ENCODE peak calls at places on chromosomes 13 and 19, in five cellular contexts. W, N, L, O and T are unnamed samples.

GRCh38 chr13:94382520-94382919 is 97.0 kb downstream of the DCT start:
- DNase-seq in W (no peak), N (no peak), L (no peak), O (no peak), T (no peak)

GRCh38 chr13:99465454-99465853 is 35.8 kb upstream of the TM9SF2 start:
- DNase-seq in W (no peak), N (no peak), L (no peak), O (no peak), T (no peak)

GRCh38 chr13:89457977-89458376 is 1786.8 kb downstream of the SLITRK5 start:
- DNase-seq in W (no peak), N (no peak), L (peak), O (no peak), T (no peak)

GRCh38 chr13:89066868-89067466 is 1395.8 kb downstream of the SLITRK5 start:
- DNase-seq in W (peak), N (peak), L (peak), O (no peak), T (no peak)

GRCh38 chr13:28325022-28325421 is 169.9 kb downstream of the FLT1 start:
- DNase-seq in W (no peak), N (no peak), L (no peak), O (no peak), T (no peak)

GRCh38 chr13:63107163-63107935 is 1691.7 kb upstream of the PCDH20 start:
- DNase-seq in W (no peak), N (no peak), L (peak), O (no peak), T (no peak)

GRCh38 chr13:108734676-108735075 is 105.3 kb downstream of the MYO16 start:
- DNase-seq in W (peak), N (no peak), L (no peak), O (no peak), T (no peak)

GRCh38 chr13:45042539-45042938 is 53.2 kb downstream of the GPALPP1 start:
- DNase-seq in W (no peak), N (no peak), L (no peak), O (no peak), T (no peak)

GRCh38 chr19:14375055-14375581 is 6.1 kb upstream of the ADGRE5 start:
- DNase-seq in W (no peak), N (no peak), L (no peak), O (peak), T (peak)

GRCh38 chr19:6095760-6096159 is 14.5 kb downstream of the RFX2 start:
- DNase-seq in W (no peak), N (no peak), L (no peak), O (no peak), T (no peak)

GRCh38 chr19:35756373-35757230 is at the start of gene HSPB6:
- DNase-seq in W (peak), N (no peak), L (peak), O (no peak), T (peak)

GRCh38 chr19:49916839-49917733 is 11.9 kb upstream of the ATF5 start:
- DNase-seq in W (no peak), N (no peak), L (no peak), O (no peak), T (no peak)

GRCh38 chr13:43293986-43294880 is 270.8 kb downstream of the DNAJC15 start:
- DNase-seq in W (no peak), N (peak), L (peak), O (no peak), T (no peak)

GRCh38 chr13:35804901-35805300 is 326.3 kb downstream of the DCLK1 start:
- DNase-seq in W (no peak), N (no peak), L (no peak), O (no peak), T (no peak)

GRCh38 chr13:112849500-112849899 is 119.5 kb upstream of the MCF2L start:
- DNase-seq in W (no peak), N (peak), L (peak), O (peak), T (no peak)

GRCh38 chr19:30153326-30154210 is 211.5 kb downstream of the URI1 start:
- DNase-seq in W (no peak), N (peak), L (no peak), O (no peak), T (no peak)
- H3K4me3 ChIP-seq in W (no peak), N (peak), L (no peak), O (no peak), T (no peak)

GRCh38 chr19:2312819-2313501 is 5.0 kb upstream of the LINGO3 start:
- DNase-seq in W (no peak), N (no peak), L (no peak), O (no peak), T (no peak)
- H3K4me3 ChIP-seq in W (no peak), N (no peak), L (no peak), O (no peak), T (no peak)

GRCh38 chr19:1276620-1277007 is 1.3 kb downstream of the FAM174C start:
- DNase-seq in W (no peak), N (no peak), L (no peak), O (no peak), T (no peak)

GRCh38 chr19:1275260-1275975 is at the start of gene FAM174C:
- DNase-seq in W (peak), N (peak), L (peak), O (peak), T (peak)

GRCh38 chr19:1275976-1276619 is 768 bp downstream of the FAM174C start:
- DNase-seq in W (no peak), N (no peak), L (no peak), O (no peak), T (no peak)

GRCh38 chr19:1278074-1278473 is 2.7 kb downstream of the FAM174C start:
- DNase-seq in W (no peak), N (no peak), L (no peak), O (no peak), T (no peak)

DNA sequence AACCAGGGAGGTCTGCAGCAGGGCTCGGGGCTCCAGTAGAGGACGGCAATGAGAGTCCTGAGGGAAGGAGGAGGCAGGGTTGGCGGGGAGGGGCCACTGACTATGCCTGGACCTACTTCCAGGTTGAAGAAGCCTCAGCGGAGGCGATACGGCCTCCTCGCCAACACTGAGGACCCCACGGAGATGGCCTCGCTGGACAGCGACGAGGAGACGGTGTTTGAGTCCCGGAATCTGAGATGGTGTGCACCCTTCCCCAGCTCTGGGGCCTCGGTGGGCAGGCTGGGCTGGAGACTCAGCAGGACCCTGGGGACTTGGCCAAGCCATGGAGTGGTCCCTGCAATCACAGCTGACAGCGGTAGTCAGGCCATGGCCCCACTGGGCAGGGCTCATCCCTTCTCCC is 1.7 kb downstream of the FAM174C start:
- DNase-seq in W (no peak), N (no peak), L (no peak), O (no peak), T (no peak)
- H3K4me3 ChIP-seq in W (no peak), N (no peak), L (no peak), O (no peak), T (no peak)

GRCh38 chr13:21616880-21617279 is 12.9 kb upstream of the MICU2 start:
- DNase-seq in W (no peak), N (no peak), L (no peak), O (no peak), T (no peak)
- H3K4me3 ChIP-seq in W (no peak), N (no peak), L (no peak), O (no peak), T (no peak)

GRCh38 chr19:17338440-17339078 is 1.2 kb downstream of the GTPBP3 start:
- DNase-seq in W (no peak), N (peak), L (no peak), O (no peak), T (no peak)
- H3K4me3 ChIP-seq in W (no peak), N (peak), L (peak), O (peak), T (peak)